ENCODE peak calls at places on chromosomes 1 and 21, in nine cellular contexts. D is ovary; A is mammary epithelial cell; M is adrenal gland; L is NCI-H1436; J is stimulated activated effector memory CD8-positive, alpha-beta T cell treated with anti-CD3 and anti-CD28 coated beads, Interleukin-12 subunit alpha, Interleukin-12 subunit beta, amount 100 ng/mL, for 72 hours; R is AG04449; C is stimulated activated CD4-positive, alpha-beta T cell treated with anti-CD3 and anti-CD28 coated beads, TNF-alpha, amount 100 ng/mL, for 1 hour; X is naive thymus-derived CD8-positive, alpha-beta T cell. N is an unnamed sample.
A peak's percentile ranks its signal among the peaks of the same experiment; 100 is the strongest.

GRCh38 chr1:56032276-56032675 is 547.1 kb downstream of the PLPP3 start:
- DNase-seq in D (no peak), A (no peak), M (no peak), L (no peak), J (no peak), R (no peak), C (no peak), X (no peak), N (peak; percentile 16)

GRCh38 chr1:111737216-111738132 is 1.7 kb downstream of the INKA2 start:
- DNase-seq in D (no peak), A (no peak), M (peak; percentile 52), L (no peak), J (no peak), R (no peak), C (no peak), X (no peak), N (no peak)

GRCh38 chr1:22259581-22260282 is 116.8 kb upstream of the WNT4 start:
- DNase-seq in D (peak; percentile 43), A (no peak), M (peak; percentile 62), L (no peak), J (no peak), R (no peak), C (no peak), X (no peak), N (no peak)

GRCh38 chr1:235657269-235657668 is 7.7 kb upstream of the GNG4 start:
- DNase-seq in D (no peak), A (no peak), M (no peak), L (no peak), J (no peak), R (no peak), C (no peak), X (no peak), N (no peak)

GRCh38 chr1:221089273-221089672 is 210.0 kb downstream of the HLX start:
- DNase-seq in D (no peak), A (no peak), M (no peak), L (no peak), J (no peak), R (no peak), C (no peak), X (no peak), N (no peak)

GRCh38 chr1:218463194-218464156 is 118.3 kb downstream of the TGFB2 start:
- DNase-seq in D (peak; percentile 70), A (peak; percentile 47), M (peak; percentile 82), L (no peak), J (no peak), R (no peak), C (no peak), X (no peak), N (no peak)

GRCh38 chr21:46098303-46099141 is 610 bp downstream of the COL6A2 start:
- DNase-seq in D (peak; percentile 61), A (no peak), M (peak; percentile 42), L (no peak), J (no peak), R (no peak), C (no peak), X (peak; percentile 47), N (no peak)

GRCh38 chr1:53326598-53327182 is 1.2 kb downstream of the LRP8 start:
- DNase-seq in D (peak; percentile 33), A (no peak), M (no peak), L (peak; percentile 58), J (no peak), R (no peak), C (no peak), X (no peak), N (peak; percentile 68)

GRCh38 chr1:169588785-169589485 is 2.7 kb upstream of the F5 start:
- DNase-seq in D (no peak), A (peak; percentile 45), M (no peak), L (no peak), J (no peak), R (no peak), C (no peak), X (no peak), N (no peak)

N was measured in OCI-M1.